ENCODE peak calls at places on chromosomes 5 and 9, in five cellular contexts. M is cardiac muscle cell, V is left ventricle myocardium inferior, X is gastrocnemius medialis, J is pancreas. A is an unnamed sample.
A peak's percentile ranks its signal among the peaks of the same experiment; 100 is the strongest.

GRCh38 chr5:9066349-9066748 is 479.5 kb downstream of the SEMA5A start:
- DNase-seq in M (no peak), V (no peak), X (no peak), J (no peak), A (no peak)

GRCh38 chr9:121999556-121999955 is 93.6 kb downstream of the TTLL11 start:
- DNase-seq in M (no peak), V (no peak), X (no peak), J (no peak), A (no peak)

GRCh38 chr5:123700624-123701023 is 188.6 kb downstream of the CSNK1G3 start:
- DNase-seq in M (no peak), V (no peak), X (no peak), J (no peak), A (no peak)

GRCh38 chr5:33737697-33738096 is 154.1 kb downstream of the ADAMTS12 start:
- DNase-seq in M (no peak), V (no peak), X (no peak), J (no peak), A (no peak)

GRCh38 chr9:17810728-17811634 is 232.1 kb downstream of the SH3GL2 start:
- DNase-seq in M (peak; percentile 87), V (peak; percentile 15), X (no peak), J (no peak), A (no peak)

GRCh38 chr9:76459691-76460635 is 981 bp downstream of the GCNT1 start:
- DNase-seq in M (peak; percentile 56), V (peak; percentile 24), X (no peak), J (peak; percentile 67), A (no peak)

GRCh38 chr5:60521379-60522298 is 178.3 kb downstream of the DEPDC1B start:
- DNase-seq in M (no peak), V (no peak), X (no peak), J (no peak), A (no peak)

GRCh38 chr9:127970401-127971313 is 10.1 kb downstream of the EEIG1 start:
- DNase-seq in M (no peak), V (no peak), X (no peak), J (peak; percentile 49), A (no peak)

GRCh38 chr9:133572821-133573361 is 36.3 kb downstream of the FAM163B start:
- DNase-seq in M (no peak), V (peak; percentile 81), X (peak; percentile 23), J (no peak), A (no peak)

GRCh38 chr9:77996696-77997095 is 34.9 kb downstream of the GNAQ start:
- DNase-seq in M (no peak), V (no peak), X (no peak), J (no peak), A (no peak)

DNA sequence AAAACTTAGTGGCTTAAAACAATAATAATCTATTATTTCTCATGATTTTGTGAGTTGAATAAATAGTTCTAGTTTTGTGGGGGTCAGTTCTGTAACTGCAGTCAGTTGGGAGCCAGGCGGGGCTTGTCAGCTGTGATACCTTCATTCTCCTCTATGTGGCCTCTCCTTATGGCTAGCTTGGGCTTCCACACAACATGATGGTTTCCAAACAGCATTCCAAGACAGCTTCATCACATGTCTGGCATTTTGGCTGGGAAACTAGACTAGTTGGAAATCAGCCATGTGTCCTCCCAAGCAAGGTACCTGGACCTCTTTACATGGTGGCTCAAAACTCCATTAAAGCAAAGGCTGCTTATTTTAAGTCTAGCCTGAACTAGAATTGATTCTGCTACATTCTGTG is 61.4 kb upstream of the RANBP3L start:
- DNase-seq in M (no peak), V (no peak), X (no peak), J (no peak), A (no peak)
- TF ChIP-seq CTCF in M (peak; percentile 21), V (no peak), X (no peak), J (no peak), A (no peak)

DNA sequence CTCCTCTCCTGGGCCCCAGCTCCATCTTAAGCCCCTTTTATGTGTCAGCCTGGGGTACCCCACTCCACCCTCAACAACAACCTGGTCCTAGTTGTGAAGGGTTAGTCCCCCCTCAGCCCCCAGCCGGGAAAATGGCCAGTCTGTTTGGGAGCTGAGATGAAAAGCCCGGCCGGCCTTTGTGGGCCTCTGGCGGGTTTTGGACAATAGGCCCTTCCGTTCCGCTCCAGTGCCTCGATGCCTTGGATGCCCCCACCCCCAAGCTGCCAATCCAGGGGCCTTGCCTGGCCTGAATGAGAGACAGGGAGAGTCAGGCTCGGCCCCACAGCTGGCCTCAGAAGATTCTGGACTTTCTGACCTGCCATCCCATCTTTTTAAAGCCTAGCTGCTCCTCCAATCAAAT is 9.2 kb downstream of the CNTFR start:
- DNase-seq in M (no peak), V (no peak), X (no peak), J (no peak), A (no peak)
- H3K4me1 ChIP-seq in M (peaks cover 31% of the 10 kb centered on the region), V (peaks cover 20% of the 10 kb centered on the region), X (peaks cover 15% of the 10 kb centered on the region), J (no peaks in the 10 kb centered on the region), A (peaks cover 8% of the 10 kb centered on the region)

GRCh38 chr5:84863020-84863419 is 478.3 kb upstream of the EDIL3 start:
- DNase-seq in M (no peak), V (no peak), X (no peak), J (no peak), A (no peak)
- TF ChIP-seq CTCF in M (no peak), V (no peak), X (no peak), J (no peak), A (no peak)

GRCh38 chr5:141845371-141845821 is 32.8 kb downstream of the PCDH1 start:
- DNase-seq in M (no peak), V (no peak), X (no peak), J (no peak), A (no peak)
- H3K4me1 ChIP-seq in M (no peaks in the 10 kb centered on the region), V (peaks cover 88% of the 10 kb centered on the region), X (peaks cover 28% of the 10 kb centered on the region), J (peaks cover 30% of the 10 kb centered on the region), A (peaks cover 88% of the 10 kb centered on the region)

GRCh38 chr5:29122306-29122705 is 2071.2 kb upstream of the CDH6 start:
- DNase-seq in M (no peak), V (no peak), X (no peak), J (no peak), A (no peak)
- TF ChIP-seq CTCF in M (no peak), V (no peak), X (no peak), J (no peak), A (no peak)

GRCh38 chr5:95931118-95931833 is 30.4 kb downstream of the ELL2 start:
- DNase-seq in M (no peak), V (no peak), X (no peak), J (no peak), A (no peak)

GRCh38 chr5:95928724-95929253 is 32.9 kb downstream of the ELL2 start:
- DNase-seq in M (no peak), V (no peak), X (no peak), J (no peak), A (no peak)

GRCh38 chr5:95932941-95933340 is 28.7 kb downstream of the ELL2 start:
- DNase-seq in M (no peak), V (no peak), X (no peak), J (no peak), A (no peak)

GRCh38 chr5:95930141-95930540 is 31.5 kb downstream of the ELL2 start:
- DNase-seq in M (no peak), V (no peak), X (no peak), J (no peak), A (no peak)

GRCh38 chr5:95930541-95930940 is 31.1 kb downstream of the ELL2 start:
- DNase-seq in M (no peak), V (no peak), X (no peak), J (no peak), A (no peak)
- H3K4me1 ChIP-seq in M (peaks cover 25% of the 10 kb centered on the region), V (peaks cover 58% of the 10 kb centered on the region), X (peaks cover 3% of the 10 kb centered on the region), J (peaks cover 49% of the 10 kb centered on the region), A (peaks cover 74% of the 10 kb centered on the region)